ENCODE peak calls at places on chromosomes 2 and 18, in six cellular contexts. One of them, this sample, is unnamed.

GRCh38 chr2:37753758-37754157 is 82.3 kb upstream of the CDC42EP3 start:
- DNase-seq in A549: no peak
- DNase-seq in T-cell: no peak
- DNase-seq in SK-N-MC: no peak
- DNase-seq in stimulated activated CD4-positive, alpha-beta T cell treated with anti-CD3 and anti-CD28 coated beads, Interleukin-1b, Interleukin-23, amount 100 ng/mL, for 4 hours: no peak
- DNase-seq in mucosa of gallbladder: no peak
- DNase-seq in this sample: no peak

GRCh38 chr18:24632158-24632988 is 171.9 kb downstream of the HRH4 start:
- DNase-seq in SK-N-MC: no peak
- DNase-seq in T-cell: no peak
- DNase-seq in A549: no peak
- DNase-seq in mucosa of gallbladder: no peak
- DNase-seq in stimulated activated CD4-positive, alpha-beta T cell treated with anti-CD3 and anti-CD28 coated beads, Interleukin-1b, Interleukin-23, amount 100 ng/mL, for 4 hours: no peak
- DNase-seq in this sample: no peak

GRCh38 chr18:58253871-58254270 is 209.8 kb downstream of the NEDD4L start:
- DNase-seq in stimulated activated CD4-positive, alpha-beta T cell treated with anti-CD3 and anti-CD28 coated beads, Interleukin-1b, Interleukin-23, amount 100 ng/mL, for 4 hours: no peak
- DNase-seq in mucosa of gallbladder: no peak
- DNase-seq in SK-N-MC: peak
- DNase-seq in A549: no peak
- DNase-seq in T-cell: no peak
- DNase-seq in this sample: no peak

GRCh38 chr2:215745316-215745715 is 268.0 kb downstream of the MREG start:
- DNase-seq in A549: no peak
- DNase-seq in mucosa of gallbladder: no peak
- DNase-seq in SK-N-MC: no peak
- DNase-seq in stimulated activated CD4-positive, alpha-beta T cell treated with anti-CD3 and anti-CD28 coated beads, Interleukin-1b, Interleukin-23, amount 100 ng/mL, for 4 hours: no peak
- DNase-seq in T-cell: no peak
- DNase-seq in this sample: no peak

GRCh38 chr2:187037310-187037709 is 188.3 kb upstream of the ZSWIM2 start:
- DNase-seq in mucosa of gallbladder: no peak
- DNase-seq in A549: no peak
- DNase-seq in stimulated activated CD4-positive, alpha-beta T cell treated with anti-CD3 and anti-CD28 coated beads, Interleukin-1b, Interleukin-23, amount 100 ng/mL, for 4 hours: no peak
- DNase-seq in SK-N-MC: no peak
- DNase-seq in T-cell: no peak
- DNase-seq in this sample: no peak

GRCh38 chr18:11850821-11851155 is 425 bp upstream of the CHMP1B start:
- DNase-seq in A549: no peak
- DNase-seq in stimulated activated CD4-positive, alpha-beta T cell treated with anti-CD3 and anti-CD28 coated beads, Interleukin-1b, Interleukin-23, amount 100 ng/mL, for 4 hours: no peak
- DNase-seq in SK-N-MC: no peak
- DNase-seq in mucosa of gallbladder: no peak
- DNase-seq in T-cell: no peak
- DNase-seq in this sample: no peak

GRCh38 chr2:136714452-136714951 is 50.8 kb upstream of the THSD7B start:
- DNase-seq in T-cell: no peak
- DNase-seq in stimulated activated CD4-positive, alpha-beta T cell treated with anti-CD3 and anti-CD28 coated beads, Interleukin-1b, Interleukin-23, amount 100 ng/mL, for 4 hours: no peak
- DNase-seq in A549: no peak
- DNase-seq in SK-N-MC: no peak
- DNase-seq in mucosa of gallbladder: no peak
- DNase-seq in this sample: no peak

GRCh38 chr2:65292095-65292378 is 64.4 kb downstream of the ACTR2 start:
- DNase-seq in mucosa of gallbladder: no peak
- DNase-seq in A549: no peak
- DNase-seq in stimulated activated CD4-positive, alpha-beta T cell treated with anti-CD3 and anti-CD28 coated beads, Interleukin-1b, Interleukin-23, amount 100 ng/mL, for 4 hours: no peak
- DNase-seq in T-cell: no peak
- DNase-seq in SK-N-MC: no peak
- DNase-seq in this sample: no peak

GRCh38 chr2:187869195-187869594 is 315.0 kb upstream of the TFPI start:
- DNase-seq in stimulated activated CD4-positive, alpha-beta T cell treated with anti-CD3 and anti-CD28 coated beads, Interleukin-1b, Interleukin-23, amount 100 ng/mL, for 4 hours: no peak
- DNase-seq in SK-N-MC: no peak
- DNase-seq in A549: no peak
- DNase-seq in T-cell: no peak
- DNase-seq in mucosa of gallbladder: no peak
- DNase-seq in this sample: no peak

GRCh38 chr18:11251891-11252270 is 102.5 kb upstream of the PIEZO2 start:
- DNase-seq in mucosa of gallbladder: no peak
- DNase-seq in stimulated activated CD4-positive, alpha-beta T cell treated with anti-CD3 and anti-CD28 coated beads, Interleukin-1b, Interleukin-23, amount 100 ng/mL, for 4 hours: no peak
- DNase-seq in SK-N-MC: no peak
- DNase-seq in A549: no peak
- DNase-seq in T-cell: no peak
- DNase-seq in this sample: no peak

GRCh38 chr2:15142069-15142689 is 419.0 kb downstream of the NBAS start:
- DNase-seq in SK-N-MC: no peak
- DNase-seq in mucosa of gallbladder: no peak
- DNase-seq in T-cell: peak
- DNase-seq in A549: no peak
- DNase-seq in stimulated activated CD4-positive, alpha-beta T cell treated with anti-CD3 and anti-CD28 coated beads, Interleukin-1b, Interleukin-23, amount 100 ng/mL, for 4 hours: peak
- DNase-seq in this sample: no peak

GRCh38 chr2:10016001-10016801 is 27.1 kb upstream of the KLF11 start:
- DNase-seq in stimulated activated CD4-positive, alpha-beta T cell treated with anti-CD3 and anti-CD28 coated beads, Interleukin-1b, Interleukin-23, amount 100 ng/mL, for 4 hours: no peak
- DNase-seq in SK-N-MC: no peak
- DNase-seq in T-cell: no peak
- DNase-seq in A549: no peak
- DNase-seq in mucosa of gallbladder: no peak
- DNase-seq in this sample: no peak

GRCh38 chr2:126863336-126864015 is 35.2 kb upstream of the TEX51 start:
- DNase-seq in mucosa of gallbladder: peak
- DNase-seq in A549: no peak
- DNase-seq in stimulated activated CD4-positive, alpha-beta T cell treated with anti-CD3 and anti-CD28 coated beads, Interleukin-1b, Interleukin-23, amount 100 ng/mL, for 4 hours: no peak
- DNase-seq in SK-N-MC: no peak
- DNase-seq in T-cell: no peak
- DNase-seq in this sample: no peak

This sample was measured in H9.